ENCODE peak calls at places on chromosome X, in eight cellular contexts. One of them, this sample, is unnamed.

GRCh38 chrX:46648660-46649059 is 75.1 kb downstream of the CHST7 start:
- DNase-seq in AG10803: no peak
- DNase-seq in esophagus muscularis mucosa: no peak
- DNase-seq in glutamatergic neuron: no peak
- DNase-seq in progenitor cell of endocrine pancreas: no peak
- DNase-seq in testis: no peak
- DNase-seq in cardiac muscle cell: no peak
- DNase-seq in mucosa of descending colon: no peak
- DNase-seq in this sample: no peak

GRCh38 chrX:95662200-95662599 is 1022.4 kb upstream of the DIAPH2 start:
- DNase-seq in AG10803: no peak
- DNase-seq in esophagus muscularis mucosa: no peak
- DNase-seq in glutamatergic neuron: no peak
- DNase-seq in progenitor cell of endocrine pancreas: no peak
- DNase-seq in testis: no peak
- DNase-seq in cardiac muscle cell: no peak
- DNase-seq in mucosa of descending colon: no peak
- DNase-seq in this sample: no peak

GRCh38 chrX:19443886-19444530 is 71.3 kb downstream of the MAP3K15 start:
- DNase-seq in AG10803: no peak
- DNase-seq in esophagus muscularis mucosa: no peak
- DNase-seq in glutamatergic neuron: no peak
- DNase-seq in progenitor cell of endocrine pancreas: no peak
- DNase-seq in testis: no peak
- DNase-seq in cardiac muscle cell: no peak
- DNase-seq in mucosa of descending colon: no peak
- DNase-seq in this sample: no peak

GRCh38 chrX:38805294-38806053 is 4.2 kb downstream of the MID1IP1 start:
- DNase-seq in AG10803: peak; percentile 83
- DNase-seq in esophagus muscularis mucosa: no peak
- DNase-seq in glutamatergic neuron: peak; percentile 44
- DNase-seq in progenitor cell of endocrine pancreas: peak; percentile 11
- DNase-seq in testis: peak; percentile 28
- DNase-seq in cardiac muscle cell: peak; percentile 70
- DNase-seq in mucosa of descending colon: peak; percentile 78
- DNase-seq in this sample: peak; percentile 51

GRCh38 chrX:69603566-69604194 is 12.2 kb upstream of the EDA start:
- DNase-seq in AG10803: peak; percentile 1
- DNase-seq in esophagus muscularis mucosa: no peak
- DNase-seq in glutamatergic neuron: no peak
- DNase-seq in progenitor cell of endocrine pancreas: no peak
- DNase-seq in testis: no peak
- DNase-seq in cardiac muscle cell: peak; percentile 5
- DNase-seq in mucosa of descending colon: no peak
- DNase-seq in this sample: no peak

GRCh38 chrX:48854898-48855297 is 19.5 kb upstream of the PCSK1N start:
- DNase-seq in AG10803: peak; percentile 1
- DNase-seq in esophagus muscularis mucosa: no peak
- DNase-seq in glutamatergic neuron: no peak
- DNase-seq in progenitor cell of endocrine pancreas: no peak
- DNase-seq in testis: peak; percentile 14
- DNase-seq in cardiac muscle cell: no peak
- DNase-seq in mucosa of descending colon: no peak
- DNase-seq in this sample: no peak

GRCh38 chrX:95703696-95704095 is 980.9 kb upstream of the DIAPH2 start:
- DNase-seq in AG10803: no peak
- DNase-seq in esophagus muscularis mucosa: no peak
- DNase-seq in glutamatergic neuron: no peak
- DNase-seq in progenitor cell of endocrine pancreas: no peak
- DNase-seq in testis: no peak
- DNase-seq in cardiac muscle cell: no peak
- DNase-seq in mucosa of descending colon: no peak
- DNase-seq in this sample: no peak

GRCh38 chrX:95332530-95332929 is 1352.1 kb upstream of the DIAPH2 start:
- DNase-seq in AG10803: no peak
- DNase-seq in esophagus muscularis mucosa: no peak
- DNase-seq in glutamatergic neuron: no peak
- DNase-seq in progenitor cell of endocrine pancreas: no peak
- DNase-seq in testis: no peak
- DNase-seq in cardiac muscle cell: peak; percentile 45
- DNase-seq in mucosa of descending colon: no peak
- DNase-seq in this sample: no peak

GRCh38 chrX:128020701-128021100 is 31.5 kb downstream of the ACTRT1 start:
- DNase-seq in AG10803: no peak
- DNase-seq in esophagus muscularis mucosa: no peak
- DNase-seq in glutamatergic neuron: no peak
- DNase-seq in progenitor cell of endocrine pancreas: no peak
- DNase-seq in testis: no peak
- DNase-seq in cardiac muscle cell: no peak
- DNase-seq in mucosa of descending colon: no peak
- DNase-seq in this sample: no peak

GRCh38 chrX:110683925-110684324 is 111.7 kb downstream of the CHRDL1 start:
- DNase-seq in AG10803: no peak
- DNase-seq in esophagus muscularis mucosa: no peak
- DNase-seq in glutamatergic neuron: no peak
- DNase-seq in progenitor cell of endocrine pancreas: no peak
- DNase-seq in testis: no peak
- DNase-seq in cardiac muscle cell: no peak
- DNase-seq in mucosa of descending colon: no peak
- DNase-seq in this sample: no peak

GRCh38 chrX:45710081-45710801 is 509.6 kb upstream of the DIPK2B start:
- DNase-seq in AG10803: peak; percentile 97
- DNase-seq in esophagus muscularis mucosa: no peak
- DNase-seq in glutamatergic neuron: no peak
- DNase-seq in progenitor cell of endocrine pancreas: no peak
- DNase-seq in testis: no peak
- DNase-seq in cardiac muscle cell: no peak
- DNase-seq in mucosa of descending colon: no peak
- DNase-seq in this sample: no peak

GRCh38 chrX:40176979-40177430 is 79.2 kb upstream of the BCOR start:
- DNase-seq in AG10803: no peak
- DNase-seq in esophagus muscularis mucosa: no peak
- DNase-seq in glutamatergic neuron: peak; percentile 31
- DNase-seq in progenitor cell of endocrine pancreas: no peak
- DNase-seq in testis: peak; percentile 37
- DNase-seq in cardiac muscle cell: peak; percentile 50
- DNase-seq in mucosa of descending colon: peak; percentile 56
- DNase-seq in this sample: no peak

GRCh38 chrX:8273451-8273894 is 102.4 kb upstream of the VCX2 start:
- DNase-seq in AG10803: no peak
- DNase-seq in esophagus muscularis mucosa: no peak
- DNase-seq in glutamatergic neuron: no peak
- DNase-seq in progenitor cell of endocrine pancreas: no peak
- DNase-seq in testis: no peak
- DNase-seq in cardiac muscle cell: no peak
- DNase-seq in mucosa of descending colon: no peak
- DNase-seq in this sample: no peak

GRCh38 chrX:111282141-111282540 is 11.9 kb upstream of the CAPN6 start:
- DNase-seq in AG10803: no peak
- DNase-seq in esophagus muscularis mucosa: no peak
- DNase-seq in glutamatergic neuron: no peak
- DNase-seq in progenitor cell of endocrine pancreas: no peak
- DNase-seq in testis: no peak
- DNase-seq in cardiac muscle cell: no peak
- DNase-seq in mucosa of descending colon: no peak
- DNase-seq in this sample: no peak

GRCh38 chrX:94051926-94052325 is 377.9 kb downstream of the FAM133A start:
- DNase-seq in AG10803: no peak
- DNase-seq in esophagus muscularis mucosa: no peak
- DNase-seq in glutamatergic neuron: no peak
- DNase-seq in progenitor cell of endocrine pancreas: no peak
- DNase-seq in testis: no peak
- DNase-seq in cardiac muscle cell: no peak
- DNase-seq in mucosa of descending colon: no peak
- DNase-seq in this sample: no peak

GRCh38 chrX:73977542-73978169 is 326.3 kb upstream of the ZCCHC13 start:
- DNase-seq in AG10803: no peak
- DNase-seq in esophagus muscularis mucosa: no peak
- DNase-seq in glutamatergic neuron: no peak
- DNase-seq in progenitor cell of endocrine pancreas: no peak
- DNase-seq in testis: no peak
- DNase-seq in cardiac muscle cell: no peak
- DNase-seq in mucosa of descending colon: no peak
- DNase-seq in this sample: no peak

GRCh38 chrX:22666441-22666840 is 333.3 kb upstream of the DDX53 start:
- DNase-seq in AG10803: no peak
- DNase-seq in esophagus muscularis mucosa: no peak
- DNase-seq in glutamatergic neuron: peak; percentile 18
- DNase-seq in progenitor cell of endocrine pancreas: no peak
- DNase-seq in testis: peak; percentile 30
- DNase-seq in cardiac muscle cell: peak; percentile 33
- DNase-seq in mucosa of descending colon: no peak
- DNase-seq in this sample: no peak

GRCh38 chrX:138925330-138925729 is 213.8 kb upstream of the FGF13 start:
- DNase-seq in AG10803: peak; percentile 93
- DNase-seq in esophagus muscularis mucosa: no peak
- DNase-seq in glutamatergic neuron: no peak
- DNase-seq in progenitor cell of endocrine pancreas: no peak
- DNase-seq in testis: no peak
- DNase-seq in cardiac muscle cell: no peak
- DNase-seq in mucosa of descending colon: no peak
- DNase-seq in this sample: no peak

GRCh38 chrX:109347618-109348017 is 134.3 kb downstream of the GUCY2F start:
- DNase-seq in AG10803: peak; percentile 85
- DNase-seq in esophagus muscularis mucosa: no peak
- DNase-seq in glutamatergic neuron: no peak
- DNase-seq in progenitor cell of endocrine pancreas: no peak
- DNase-seq in testis: no peak
- DNase-seq in cardiac muscle cell: no peak
- DNase-seq in mucosa of descending colon: no peak
- DNase-seq in this sample: no peak

GRCh38 chrX:18871161-18871880 is 112.6 kb downstream of the PHKA2 start:
- DNase-seq in AG10803: no peak
- DNase-seq in esophagus muscularis mucosa: no peak
- DNase-seq in glutamatergic neuron: no peak
- DNase-seq in progenitor cell of endocrine pancreas: no peak
- DNase-seq in testis: peak; percentile 30
- DNase-seq in cardiac muscle cell: no peak
- DNase-seq in mucosa of descending colon: no peak
- DNase-seq in this sample: no peak

GRCh38 chrX:67503004-67503403 is 40.8 kb upstream of the AR start:
- DNase-seq in AG10803: no peak
- DNase-seq in esophagus muscularis mucosa: no peak
- DNase-seq in glutamatergic neuron: no peak
- DNase-seq in progenitor cell of endocrine pancreas: no peak
- DNase-seq in testis: no peak
- DNase-seq in cardiac muscle cell: no peak
- DNase-seq in mucosa of descending colon: no peak
- DNase-seq in this sample: no peak

GRCh38 chrX:6225307-6226052 is 3.2 kb downstream of the NLGN4X start:
- DNase-seq in AG10803: no peak
- DNase-seq in esophagus muscularis mucosa: no peak
- DNase-seq in glutamatergic neuron: no peak
- DNase-seq in progenitor cell of endocrine pancreas: no peak
- DNase-seq in testis: no peak
- DNase-seq in cardiac muscle cell: peak; percentile 11
- DNase-seq in mucosa of descending colon: no peak
- DNase-seq in this sample: no peak
- TF ChIP-seq CTCF in AG10803: no peak
- TF ChIP-seq CTCF in esophagus muscularis mucosa: no peak
- TF ChIP-seq CTCF in glutamatergic neuron: no peak
- TF ChIP-seq CTCF in progenitor cell of endocrine pancreas: peak; percentile 46
- TF ChIP-seq CTCF in testis: no peak
- TF ChIP-seq CTCF in cardiac muscle cell: no peak
- TF ChIP-seq CTCF in mucosa of descending colon: no peak
- TF ChIP-seq CTCF in this sample: no peak

GRCh38 chrX:3962511-3963350 is 249.3 kb upstream of the PRKX start:
- DNase-seq in AG10803: no peak
- DNase-seq in esophagus muscularis mucosa: no peak
- DNase-seq in glutamatergic neuron: no peak
- DNase-seq in progenitor cell of endocrine pancreas: peak; percentile 27
- DNase-seq in testis: no peak
- DNase-seq in cardiac muscle cell: peak; percentile 45
- DNase-seq in mucosa of descending colon: no peak
- DNase-seq in this sample: no peak
- TF ChIP-seq CTCF in AG10803: peak; percentile 51
- TF ChIP-seq CTCF in esophagus muscularis mucosa: peak; percentile 35
- TF ChIP-seq CTCF in glutamatergic neuron: peak; percentile 39
- TF ChIP-seq CTCF in progenitor cell of endocrine pancreas: peak; percentile 84
- TF ChIP-seq CTCF in testis: peak; percentile 36
- TF ChIP-seq CTCF in cardiac muscle cell: peak; percentile 49
- TF ChIP-seq CTCF in mucosa of descending colon: no peak
- TF ChIP-seq CTCF in this sample: no peak

DNA sequence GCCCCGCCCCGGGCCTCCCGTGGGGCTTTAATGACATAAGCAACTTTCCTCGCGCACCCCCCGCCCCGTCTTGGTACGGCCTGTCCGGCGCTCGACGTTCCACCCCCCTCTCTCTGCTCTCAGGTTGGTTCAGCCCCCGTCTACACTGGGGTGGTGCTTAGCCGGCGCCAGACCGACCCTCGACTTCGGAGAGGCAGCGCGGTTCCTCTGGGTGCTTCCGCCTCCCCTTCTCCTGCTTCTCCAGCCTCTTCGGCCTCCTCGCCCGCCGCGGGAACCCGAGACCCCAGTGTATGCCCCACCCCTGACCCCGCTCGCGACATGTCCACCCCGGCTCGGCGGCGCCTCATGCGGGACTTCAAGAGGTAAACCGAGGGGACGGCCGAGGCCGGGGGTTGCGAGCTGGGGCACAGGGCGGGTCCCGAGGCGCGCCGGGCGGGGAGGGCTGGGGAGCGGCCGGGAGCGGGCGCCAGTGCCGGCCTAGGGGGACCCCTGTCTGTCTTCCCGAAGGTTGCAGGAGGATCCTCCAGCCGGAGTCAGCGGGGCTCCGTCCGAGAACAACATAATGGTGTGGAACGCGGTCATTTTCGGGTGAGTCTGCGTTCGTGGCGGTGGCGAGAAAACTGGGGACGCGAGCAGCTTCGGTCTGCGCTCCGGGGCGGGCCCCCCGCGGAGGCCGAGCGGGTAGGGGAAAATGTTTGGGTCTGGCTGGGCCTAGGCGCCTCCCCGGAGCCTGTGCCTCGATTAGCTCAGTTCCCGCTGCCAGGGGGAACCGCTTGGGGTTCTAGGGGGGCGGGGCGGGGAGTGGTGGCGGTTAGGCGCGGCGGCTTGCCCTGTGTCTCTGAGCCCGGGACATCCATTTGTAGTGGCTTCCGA is at the start of gene UBE2A:
- DNase-seq in AG10803: peak; percentile 93
- DNase-seq in esophagus muscularis mucosa: peak; percentile 95
- DNase-seq in glutamatergic neuron: peak; percentile 90
- DNase-seq in progenitor cell of endocrine pancreas: peak; percentile 80
- DNase-seq in testis: peak; percentile 94
- DNase-seq in cardiac muscle cell: peak; percentile 92
- DNase-seq in mucosa of descending colon: peak; percentile 91
- DNase-seq in this sample: peak; percentile 78
- TF ChIP-seq CTCF in AG10803: peak; percentile 30
- TF ChIP-seq CTCF in esophagus muscularis mucosa: peak; percentile 46
- TF ChIP-seq CTCF in glutamatergic neuron: no peak
- TF ChIP-seq CTCF in progenitor cell of endocrine pancreas: peak; percentile 34
- TF ChIP-seq CTCF in testis: peak; percentile 22
- TF ChIP-seq CTCF in cardiac muscle cell: peak; percentile 31
- TF ChIP-seq CTCF in mucosa of descending colon: peak; percentile 24
- TF ChIP-seq CTCF in this sample: no peak

GRCh38 chrX:25721564-25721963 is 416.6 kb upstream of the MAGEB18 start:
- DNase-seq in AG10803: peak; percentile 0
- DNase-seq in esophagus muscularis mucosa: no peak
- DNase-seq in glutamatergic neuron: no peak
- DNase-seq in progenitor cell of endocrine pancreas: no peak
- DNase-seq in testis: no peak
- DNase-seq in cardiac muscle cell: peak; percentile 42
- DNase-seq in mucosa of descending colon: no peak
- DNase-seq in this sample: no peak
- TF ChIP-seq CTCF in AG10803: peak; percentile 11
- TF ChIP-seq CTCF in esophagus muscularis mucosa: peak; percentile 24
- TF ChIP-seq CTCF in glutamatergic neuron: peak; percentile 36
- TF ChIP-seq CTCF in progenitor cell of endocrine pancreas: peak; percentile 61
- TF ChIP-seq CTCF in testis: no peak
- TF ChIP-seq CTCF in cardiac muscle cell: peak; percentile 40
- TF ChIP-seq CTCF in mucosa of descending colon: no peak
- TF ChIP-seq CTCF in this sample: no peak

This sample was measured in activated B cell treated with CpG ODN at 0.5 μM for 24 hours.